ENCODE peak calls at places on chromosomes 5 and 9, in five cellular contexts. G is pancreas, Q is left ventricle myocardium inferior, I is HepG2, R is mesendoderm. P is an unnamed sample.

GRCh38 chr5:141360685-141361084 is 891 bp downstream of the PCDHGB2 start:
- DNase-seq in G (no peak), I (no peak), R (no peak), Q (no peak), P (no peak)

GRCh38 chr5:180050106-180050929 is 21.2 kb downstream of the RNF130 start:
- DNase-seq in G (no peak), Q (no peak), R (no peak), I (peak; percentile 13), P (peak; percentile 54)

GRCh38 chr9:74534847-74535246 is 37.7 kb downstream of the RORB start:
- DNase-seq in I (no peak), G (no peak), R (no peak), Q (no peak), P (no peak)

GRCh38 chr5:112492291-112492690 is 73.2 kb upstream of the EPB41L4A start:
- DNase-seq in G (no peak), Q (peak; percentile 56), I (peak; percentile 19), R (peak; percentile 86), P (peak; percentile 5)

GRCh38 chr9:137455361-137455991 is 3.7 kb downstream of the NSMF start:
- DNase-seq in I (no peak), G (peak; percentile 36), Q (no peak), R (no peak), P (no peak)

GRCh38 chr5:139707445-139708003 is 59.4 kb downstream of the CXXC5 start:
- DNase-seq in R (peak; percentile 87), Q (no peak), G (no peak), I (peak; percentile 68), P (no peak)

GRCh38 chr9:76905984-76906861 is at the start of gene PRUNE2:
- DNase-seq in I (no peak), Q (peak; percentile 28), R (peak; percentile 96), G (peak; percentile 71), P (peak; percentile 69)

GRCh38 chr9:4713849-4714248 is 27.2 kb downstream of the AK3 start:
- DNase-seq in I (no peak), R (no peak), G (no peak), Q (no peak), P (no peak)

GRCh38 chr9:109166771-109167601 is at the start of gene FRRS1L:
- DNase-seq in G (no peak), I (no peak), Q (no peak), R (no peak), P (no peak)

GRCh38 chr5:72816297-72817075 is at the start of gene TNPO1:
- DNase-seq in G (peak; percentile 92), R (peak; percentile 96), I (peak; percentile 77), Q (peak; percentile 96), P (peak; percentile 90)

GRCh38 chr5:178431063-178431776 is 159.0 kb downstream of the COL23A1 start:
- DNase-seq in R (no peak), G (no peak), I (no peak), Q (no peak), P (no peak)

GRCh38 chr5:141477815-141478214 is 2.0 kb downstream of the PCDHGC3 start:
- DNase-seq in R (no peak), G (no peak), I (no peak), Q (no peak), P (no peak)

DNA sequence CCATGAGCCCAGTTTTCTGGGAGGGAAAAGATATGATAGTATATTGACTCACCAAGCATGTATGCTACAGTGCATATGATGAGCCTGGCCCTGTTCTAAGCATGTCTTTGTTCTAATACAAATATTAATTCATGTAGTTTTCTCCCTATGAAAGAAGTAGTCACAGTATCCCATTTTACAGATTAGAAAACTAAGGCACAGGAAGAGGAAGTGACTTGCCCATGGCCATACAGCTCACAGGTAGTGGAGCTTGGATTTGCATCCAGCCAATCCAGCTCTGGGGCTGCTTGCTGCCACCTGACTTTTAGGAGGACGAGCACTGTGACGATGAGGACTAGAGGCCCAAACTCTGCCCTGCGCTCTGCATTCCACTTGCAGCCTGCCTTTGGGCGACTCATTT is 76.4 kb downstream of the AK8 start:
- DNase-seq in I (no peak), G (no peak), Q (no peak), R (no peak), P (no peak)
- H3K27me3 ChIP-seq in I (peaks cover 45% of the 10 kb centered on the region), G (no peaks in the 10 kb centered on the region), Q (peaks cover 44% of the 10 kb centered on the region), R (peaks cover 2% of the 10 kb centered on the region), P (no peaks in the 10 kb centered on the region)

GRCh38 chr9:129989740-129990139 is 53.2 kb downstream of the FNBP1 start:
- DNase-seq in Q (no peak), G (no peak), I (no peak), R (no peak), P (no peak)
- H3K4me1 ChIP-seq in Q (no peaks in the 10 kb centered on the region), G (no peaks in the 10 kb centered on the region), I (peaks cover under 1% of the 10 kb centered on the region), R (no peaks in the 10 kb centered on the region), P (no peaks in the 10 kb centered on the region)

GRCh38 chr9:79809931-79810330 is 238.2 kb downstream of the TLE4 start:
- DNase-seq in R (no peak), G (no peak), Q (no peak), I (no peak), P (no peak)
- H3K27ac ChIP-seq in R (no peak overlapping the region), G (no peak overlapping the region), Q (peak overlapping the region; percentile 0), I (no peak overlapping the region), P (no peak overlapping the region)

GRCh38 chr5:92911293-92911692 is 669.7 kb downstream of the NR2F1-AS1 start:
- DNase-seq in R (no peak), Q (no peak), G (no peak), I (no peak), P (no peak)
- H3K27me3 ChIP-seq in R (no peaks in the 10 kb centered on the region), Q (peaks cover 6% of the 10 kb centered on the region), G (no peaks in the 10 kb centered on the region), I (no peaks in the 10 kb centered on the region), P (no peaks in the 10 kb centered on the region)